ENCODE peak calls at places on chromosomes 3 and 15, in five cellular contexts. I is amygdala, T is DMS153, D is NCI-H146, F is NCI-H748 treated with DMSO at 0.1 percent for 48 hours. B is an unnamed sample.
A peak's percentile ranks its signal among the peaks of the same experiment; 100 is the strongest.

GRCh38 chr15:70121656-70122297 is 24.1 kb upstream of the TLE3 start:
- DNase-seq in I (no peak), T (no peak), D (no peak), F (no peak), B (no peak)

GRCh38 chr3:56801151-56801596 is 575 bp downstream of the ARHGEF3 start:
- DNase-seq in I (peak; percentile 53), T (no peak), D (no peak), F (no peak), B (no peak)

GRCh38 chr3:111315911-111316310 is 226.1 kb upstream of the CD96 start:
- DNase-seq in I (no peak), T (peak; percentile 37), D (peak; percentile 76), F (peak; percentile 17), B (peak; percentile 10)

GRCh38 chr15:58247803-58248503 is 109.8 kb downstream of the AQP9 start:
- DNase-seq in I (peak; percentile 5), T (no peak), D (no peak), F (no peak), B (no peak)

GRCh38 chr3:41708176-41708575 is 253.7 kb downstream of the ULK4 start:
- DNase-seq in I (no peak), T (no peak), D (no peak), F (no peak), B (no peak)

GRCh38 chr3:64143399-64144130 is 81.7 kb downstream of the PRICKLE2 start:
- DNase-seq in I (no peak), T (no peak), D (peak; percentile 52), F (peak; percentile 29), B (no peak)

GRCh38 chr3:111303760-111304159 is 232.1 kb downstream of the NECTIN3 start:
- DNase-seq in I (no peak), T (no peak), D (no peak), F (no peak), B (no peak)

GRCh38 chr3:126570103-126570541 is 11.4 kb upstream of the C3orf22 start:
- DNase-seq in I (no peak), T (no peak), D (no peak), F (no peak), B (no peak)

GRCh38 chr3:159604151-159604581 is 384.5 kb upstream of the IL12A start:
- DNase-seq in I (no peak), T (no peak), D (no peak), F (no peak), B (no peak)

GRCh38 chr15:55256281-55257013 is 33.2 kb downstream of the RAB27A start:
- DNase-seq in I (no peak), T (no peak), D (no peak), F (no peak), B (no peak)

GRCh38 chr3:104907507-104907906 is 459.2 kb upstream of the ALCAM start:
- DNase-seq in I (no peak), T (no peak), D (no peak), F (no peak), B (peak; percentile 29)

GRCh38 chr3:170679190-170679589 is 93.3 kb upstream of the SLC7A14 start:
- DNase-seq in I (no peak), T (no peak), D (no peak), F (no peak), B (peak; percentile 22)

GRCh38 chr3:194379231-194379630 is 9.7 kb upstream of the LRRC15 start:
- DNase-seq in I (no peak), T (no peak), D (no peak), F (no peak), B (no peak)

GRCh38 chr3:157263027-157263426 is 103.1 kb upstream of the CCNL1 start:
- DNase-seq in I (no peak), T (no peak), D (no peak), F (no peak), B (no peak)

GRCh38 chr3:105800320-105800719 is 68.5 kb downstream of the CBLB start:
- DNase-seq in I (no peak), T (no peak), D (no peak), F (no peak), B (no peak)

GRCh38 chr15:90300988-90301715 is 35.7 kb downstream of the NGRN start:
- DNase-seq in I (no peak), T (no peak), D (peak; percentile 67), F (peak; percentile 7), B (no peak)

GRCh38 chr15:59739557-59740186 is 50.6 kb upstream of the BNIP2 start:
- DNase-seq in I (no peak), T (no peak), D (no peak), F (no peak), B (no peak)

GRCh38 chr15:65115542-65115941 is 542 bp upstream of the UBAP1L start:
- DNase-seq in I (no peak), T (peak; percentile 20), D (peak; percentile 59), F (peak; percentile 93), B (no peak)

GRCh38 chr3:148090156-148090555 is 607.5 kb upstream of the AGTR1 start:
- DNase-seq in I (no peak), T (no peak), D (no peak), F (no peak), B (no peak)

GRCh38 chr3:13416002-13416793 is 3.9 kb downstream of the NUP210 start:
- DNase-seq in I (no peak), T (no peak), D (no peak), F (no peak), B (no peak)

GRCh38 chr3:33706056-33706455 is 12.0 kb downstream of the CLASP2 start:
- DNase-seq in I (no peak), T (no peak), D (no peak), F (no peak), B (no peak)

GRCh38 chr15:65110676-65111292 is 4.2 kb downstream of the UBAP1L start:
- DNase-seq in I (no peak), T (no peak), D (no peak), F (no peak), B (no peak)

GRCh38 chr3:61381745-61382392 is 130.6 kb upstream of the FHIT start:
- DNase-seq in I (no peak), T (no peak), D (peak; percentile 6), F (peak; percentile 49), B (no peak)

GRCh38 chr3:49387721-49388120 is 24.1 kb downstream of the RHOA start:
- DNase-seq in I (no peak), T (no peak), D (no peak), F (no peak), B (peak; percentile 44)

GRCh38 chr3:27228805-27229204 is 140.4 kb downstream of the NEK10 start:
- DNase-seq in I (no peak), T (no peak), D (no peak), F (no peak), B (no peak)

GRCh38 chr3:45921158-45922038 is 21.9 kb upstream of the CXCR6 start:
- DNase-seq in I (no peak), T (no peak), D (no peak), F (no peak), B (no peak)

GRCh38 chr3:27930052-27930602 is 208.0 kb upstream of the EOMES start:
- DNase-seq in I (no peak), T (no peak), D (no peak), F (no peak), B (no peak)

GRCh38 chr3:177519588-177519987 is 322.3 kb upstream of the TBL1XR1 start:
- DNase-seq in I (no peak), T (no peak), D (no peak), F (no peak), B (no peak)

GRCh38 chr3:68931406-68932149 is 769 bp downstream of the TAFA4 start:
- DNase-seq in I (no peak), T (no peak), D (no peak), F (no peak), B (no peak)

GRCh38 chr15:47586653-47587224 is 130.6 kb upstream of the SEMA6D start:
- DNase-seq in I (no peak), T (peak; percentile 69), D (peak; percentile 70), F (no peak), B (no peak)

GRCh38 chr3:170767576-170767941 is 102.4 kb downstream of the RPL22L1 start:
- DNase-seq in I (no peak), T (no peak), D (no peak), F (no peak), B (no peak)

GRCh38 chr3:161508852-161509477 is 12.4 kb downstream of the OTOL1 start:
- DNase-seq in I (no peak), T (no peak), D (no peak), F (no peak), B (no peak)

GRCh38 chr15:96324192-96324895 is 6.2 kb upstream of the NR2F2 start:
- DNase-seq in I (no peak), T (no peak), D (no peak), F (no peak), B (no peak)

GRCh38 chr3:160981217-160981938 is 123.8 kb downstream of the B3GALNT1 start:
- DNase-seq in I (no peak), T (no peak), D (no peak), F (no peak), B (no peak)

GRCh38 chr3:133548090-133548489 is 25.4 kb upstream of the CDV3 start:
- DNase-seq in I (no peak), T (no peak), D (no peak), F (no peak), B (no peak)

GRCh38 chr15:76058714-76059319 is 968 bp upstream of the TMEM266 start:
- DNase-seq in I (peak; percentile 31), T (no peak), D (no peak), F (peak; percentile 20), B (no peak)

GRCh38 chr3:108103971-108104797 is 13.4 kb upstream of the CD47 start:
- DNase-seq in I (no peak), T (peak; percentile 28), D (peak; percentile 39), F (no peak), B (no peak)

GRCh38 chr3:195240939-195241338 is 30.0 kb downstream of the XXYLT1 start:
- DNase-seq in I (no peak), T (no peak), D (no peak), F (no peak), B (no peak)

GRCh38 chr3:73056365-73057150 is 4.9 kb upstream of the EBLN2 start:
- DNase-seq in I (no peak), T (peak; percentile 11), D (peak; percentile 0), F (peak; percentile 32), B (no peak)